ENCODE peak calls at places on chromosomes 11 and 22, in ten cellular contexts. One of them, this sample, is unnamed.
A peak's percentile ranks its signal among the peaks of the same experiment; 100 is the strongest.

GRCh38 chr11:79561496-79561895 is 120.7 kb upstream of the TENM4 start:
- DNase-seq in IMR-90: no peak
- DNase-seq in ascending aorta: no peak
- DNase-seq in A673: no peak
- DNase-seq in left ventricle myocardium inferior: no peak
- DNase-seq in adrenal gland: no peak
- DNase-seq in left lung: no peak
- DNase-seq in pancreas: no peak
- DNase-seq in fibroblast of lung: no peak
- DNase-seq in HepG2: no peak
- DNase-seq in this sample: no peak

GRCh38 chr22:49964493-49965290 is 4.1 kb downstream of the PIM3 start:
- DNase-seq in fibroblast of lung: no peak
- DNase-seq in left lung: peak; percentile 74
- DNase-seq in pancreas: peak; percentile 54
- DNase-seq in adrenal gland: no peak
- DNase-seq in ascending aorta: peak; percentile 8
- DNase-seq in A673: no peak
- DNase-seq in IMR-90: no peak
- DNase-seq in HepG2: no peak
- DNase-seq in left ventricle myocardium inferior: peak; percentile 21
- DNase-seq in this sample: no peak

GRCh38 chr22:48083502-48083901 is 1321.1 kb downstream of the TBC1D22A start:
- DNase-seq in A673: no peak
- DNase-seq in pancreas: no peak
- DNase-seq in adrenal gland: no peak
- DNase-seq in left ventricle myocardium inferior: no peak
- DNase-seq in IMR-90: no peak
- DNase-seq in HepG2: no peak
- DNase-seq in fibroblast of lung: no peak
- DNase-seq in left lung: no peak
- DNase-seq in ascending aorta: no peak
- DNase-seq in this sample: no peak

GRCh38 chr11:69131644-69132300 is 24.0 kb upstream of the SMIM38 start:
- DNase-seq in fibroblast of lung: peak; percentile 73
- DNase-seq in adrenal gland: peak; percentile 78
- DNase-seq in pancreas: peak; percentile 83
- DNase-seq in A673: peak; percentile 88
- DNase-seq in left lung: no peak
- DNase-seq in IMR-90: peak; percentile 70
- DNase-seq in HepG2: peak; percentile 80
- DNase-seq in left ventricle myocardium inferior: peak; percentile 71
- DNase-seq in ascending aorta: peak; percentile 26
- DNase-seq in this sample: peak; percentile 53

GRCh38 chr11:12293486-12293885 is 83.9 kb upstream of the PARVA start:
- DNase-seq in pancreas: no peak
- DNase-seq in fibroblast of lung: no peak
- DNase-seq in ascending aorta: no peak
- DNase-seq in HepG2: no peak
- DNase-seq in left lung: no peak
- DNase-seq in A673: no peak
- DNase-seq in left ventricle myocardium inferior: no peak
- DNase-seq in IMR-90: no peak
- DNase-seq in adrenal gland: no peak
- DNase-seq in this sample: no peak

GRCh38 chr22:23211622-23212021 is 31.3 kb downstream of the BCR start:
- DNase-seq in adrenal gland: no peak
- DNase-seq in IMR-90: no peak
- DNase-seq in pancreas: peak; percentile 21
- DNase-seq in fibroblast of lung: no peak
- DNase-seq in HepG2: no peak
- DNase-seq in ascending aorta: no peak
- DNase-seq in A673: no peak
- DNase-seq in left lung: no peak
- DNase-seq in left ventricle myocardium inferior: no peak
- DNase-seq in this sample: no peak

GRCh38 chr22:42288791-42289190 is 18.3 kb upstream of the TCF20 start:
- DNase-seq in left lung: no peak
- DNase-seq in adrenal gland: no peak
- DNase-seq in ascending aorta: no peak
- DNase-seq in pancreas: no peak
- DNase-seq in A673: no peak
- DNase-seq in HepG2: no peak
- DNase-seq in left ventricle myocardium inferior: no peak
- DNase-seq in fibroblast of lung: no peak
- DNase-seq in IMR-90: no peak
- DNase-seq in this sample: no peak

GRCh38 chr11:118699508-118700220 is 20.2 kb upstream of the TREH start:
- DNase-seq in adrenal gland: no peak
- DNase-seq in left lung: no peak
- DNase-seq in HepG2: peak; percentile 18
- DNase-seq in A673: no peak
- DNase-seq in fibroblast of lung: no peak
- DNase-seq in left ventricle myocardium inferior: no peak
- DNase-seq in ascending aorta: no peak
- DNase-seq in IMR-90: no peak
- DNase-seq in pancreas: no peak
- DNase-seq in this sample: no peak

GRCh38 chr22:44068422-44069191 is 44.5 kb downstream of the PARVB start:
- DNase-seq in adrenal gland: peak; percentile 32
- DNase-seq in A673: no peak
- DNase-seq in HepG2: no peak
- DNase-seq in IMR-90: no peak
- DNase-seq in left ventricle myocardium inferior: peak; percentile 36
- DNase-seq in fibroblast of lung: no peak
- DNase-seq in ascending aorta: peak; percentile 13
- DNase-seq in pancreas: no peak
- DNase-seq in left lung: no peak
- DNase-seq in this sample: no peak

GRCh38 chr11:20197881-20198280 is 37.6 kb upstream of the DBX1 start:
- DNase-seq in HepG2: no peak
- DNase-seq in adrenal gland: no peak
- DNase-seq in IMR-90: no peak
- DNase-seq in fibroblast of lung: no peak
- DNase-seq in pancreas: no peak
- DNase-seq in ascending aorta: no peak
- DNase-seq in left lung: no peak
- DNase-seq in A673: no peak
- DNase-seq in left ventricle myocardium inferior: no peak
- DNase-seq in this sample: no peak

GRCh38 chr22:22348127-22348814 is 103.7 kb downstream of the VPREB1 start:
- DNase-seq in pancreas: no peak
- DNase-seq in left ventricle myocardium inferior: no peak
- DNase-seq in IMR-90: no peak
- DNase-seq in A673: peak; percentile 24
- DNase-seq in left lung: no peak
- DNase-seq in adrenal gland: no peak
- DNase-seq in HepG2: peak; percentile 45
- DNase-seq in ascending aorta: no peak
- DNase-seq in fibroblast of lung: no peak
- DNase-seq in this sample: no peak

GRCh38 chr11:133157180-133157579 is 375.1 kb downstream of the OPCML start:
- DNase-seq in pancreas: no peak
- DNase-seq in left lung: no peak
- DNase-seq in ascending aorta: no peak
- DNase-seq in adrenal gland: no peak
- DNase-seq in fibroblast of lung: no peak
- DNase-seq in HepG2: no peak
- DNase-seq in A673: no peak
- DNase-seq in IMR-90: no peak
- DNase-seq in left ventricle myocardium inferior: no peak
- DNase-seq in this sample: no peak

GRCh38 chr11:76624515-76625379 is 45.8 kb downstream of the LRRC32 start:
- DNase-seq in HepG2: no peak
- DNase-seq in A673: no peak
- DNase-seq in IMR-90: no peak
- DNase-seq in adrenal gland: no peak
- DNase-seq in fibroblast of lung: no peak
- DNase-seq in ascending aorta: no peak
- DNase-seq in left lung: no peak
- DNase-seq in left ventricle myocardium inferior: no peak
- DNase-seq in pancreas: no peak
- DNase-seq in this sample: no peak

DNA sequence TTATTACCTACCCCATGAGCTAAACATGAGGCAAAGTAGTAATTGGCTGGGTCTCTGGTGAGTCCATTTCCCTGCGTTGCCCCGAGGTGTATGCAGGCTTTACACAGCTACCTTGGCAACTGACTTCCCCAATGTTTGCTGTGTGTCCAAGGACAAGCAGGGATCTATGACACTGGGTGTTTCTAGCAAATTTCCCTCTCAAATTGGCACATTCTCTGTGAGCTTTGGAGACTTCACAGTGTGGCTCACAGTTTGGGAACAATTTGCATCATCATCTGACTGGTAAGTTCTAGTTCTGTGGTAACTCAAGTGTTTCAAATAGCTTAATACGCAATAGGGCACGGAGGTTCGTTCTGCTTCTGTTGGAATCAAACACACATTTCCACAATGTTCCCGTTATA is 12.5 kb downstream of the NNMT start:
- DNase-seq in A673: no peak
- DNase-seq in left lung: no peak
- DNase-seq in HepG2: no peak
- DNase-seq in adrenal gland: no peak
- DNase-seq in fibroblast of lung: peak; percentile 62
- DNase-seq in pancreas: no peak
- DNase-seq in IMR-90: no peak
- DNase-seq in ascending aorta: no peak
- DNase-seq in left ventricle myocardium inferior: no peak
- DNase-seq in this sample: no peak
- H3K4me3 ChIP-seq in A673: no peak overlapping the region
- H3K4me3 ChIP-seq in left lung: no peak overlapping the region
- H3K4me3 ChIP-seq in HepG2: no peak overlapping the region
- H3K4me3 ChIP-seq in adrenal gland: no peak overlapping the region
- H3K4me3 ChIP-seq in fibroblast of lung: no peak overlapping the region
- H3K4me3 ChIP-seq in pancreas: no peak overlapping the region
- H3K4me3 ChIP-seq in IMR-90: no peak overlapping the region
- H3K4me3 ChIP-seq in ascending aorta: peak overlapping the region; percentile 56
- H3K4me3 ChIP-seq in left ventricle myocardium inferior: no peak overlapping the region
- H3K4me3 ChIP-seq in this sample: no peak overlapping the region

DNA sequence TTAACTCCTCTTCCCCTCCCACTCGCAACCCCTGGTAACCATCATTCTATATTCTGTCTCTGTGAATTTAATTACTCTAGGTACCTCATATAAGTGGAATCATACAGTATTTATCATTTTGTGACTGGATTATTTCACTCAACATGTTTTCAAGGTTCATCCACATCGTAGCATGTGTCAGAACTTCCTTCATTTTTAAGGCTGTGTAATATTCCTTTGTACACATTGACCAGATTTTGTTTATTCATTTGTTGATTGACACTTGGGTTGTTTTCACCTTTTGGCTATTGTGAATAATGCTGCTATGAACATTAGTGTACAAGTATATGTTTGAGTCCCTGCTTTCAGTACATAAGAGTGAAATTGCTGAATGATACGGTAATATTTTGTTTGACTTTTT is 2.7 kb upstream of the GNB1L start:
- DNase-seq in A673: no peak
- DNase-seq in HepG2: no peak
- DNase-seq in fibroblast of lung: no peak
- DNase-seq in adrenal gland: no peak
- DNase-seq in left ventricle myocardium inferior: no peak
- DNase-seq in left lung: no peak
- DNase-seq in IMR-90: no peak
- DNase-seq in ascending aorta: no peak
- DNase-seq in pancreas: no peak
- DNase-seq in this sample: no peak
- H3K36me3 ChIP-seq in A673: peaks cover 3% of the 10 kb centered on the region
- H3K36me3 ChIP-seq in HepG2: peaks cover 2% of the 10 kb centered on the region
- H3K36me3 ChIP-seq in fibroblast of lung: no peaks in the 10 kb centered on the region
- H3K36me3 ChIP-seq in adrenal gland: peaks cover under 1% of the 10 kb centered on the region
- H3K36me3 ChIP-seq in left ventricle myocardium inferior: peaks cover under 1% of the 10 kb centered on the region
- H3K36me3 ChIP-seq in left lung: no peaks in the 10 kb centered on the region
- H3K36me3 ChIP-seq in IMR-90: peaks cover under 1% of the 10 kb centered on the region
- H3K36me3 ChIP-seq in ascending aorta: no peaks in the 10 kb centered on the region
- H3K36me3 ChIP-seq in pancreas: no peaks in the 10 kb centered on the region
- H3K36me3 ChIP-seq in this sample: no peaks in the 10 kb centered on the region

GRCh38 chr11:3046190-3046589 is 11.0 kb downstream of the CARS1 start:
- DNase-seq in fibroblast of lung: no peak
- DNase-seq in HepG2: no peak
- DNase-seq in ascending aorta: no peak
- DNase-seq in left ventricle myocardium inferior: no peak
- DNase-seq in pancreas: no peak
- DNase-seq in left lung: peak; percentile 67
- DNase-seq in IMR-90: no peak
- DNase-seq in A673: no peak
- DNase-seq in adrenal gland: no peak
- DNase-seq in this sample: no peak
- TF ChIP-seq CTCF in fibroblast of lung: no peak
- TF ChIP-seq CTCF in HepG2: peak; percentile 38
- TF ChIP-seq CTCF in ascending aorta: no peak
- TF ChIP-seq CTCF in left ventricle myocardium inferior: no peak
- TF ChIP-seq CTCF in pancreas: no peak
- TF ChIP-seq CTCF in left lung: no peak
- TF ChIP-seq CTCF in IMR-90: peak; percentile 20
- TF ChIP-seq CTCF in A673: peak; percentile 32
- TF ChIP-seq CTCF in adrenal gland: no peak
- TF ChIP-seq CTCF in this sample: peak; percentile 32

DNA sequence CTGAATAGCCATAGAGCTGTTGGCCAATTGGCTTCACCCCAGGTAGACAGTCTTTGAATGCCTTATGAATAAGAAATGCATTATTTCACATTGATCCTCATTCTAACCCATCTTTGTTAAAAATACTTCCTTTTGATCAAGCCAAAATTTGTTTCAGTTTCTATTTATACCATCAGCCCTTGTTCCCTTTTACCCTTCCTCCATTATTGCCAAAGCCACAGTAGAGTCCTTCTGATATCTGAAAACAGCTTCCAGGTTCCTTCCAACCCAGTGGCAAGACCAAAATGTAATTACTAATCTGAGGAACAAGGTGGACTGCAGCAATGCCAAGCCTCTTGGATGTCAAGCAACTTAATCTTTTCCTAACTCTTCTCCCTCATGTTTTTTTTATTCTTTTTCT is 458.8 kb downstream of the BUD13 start:
- DNase-seq in A673: no peak
- DNase-seq in IMR-90: no peak
- DNase-seq in pancreas: no peak
- DNase-seq in ascending aorta: no peak
- DNase-seq in HepG2: no peak
- DNase-seq in left lung: no peak
- DNase-seq in fibroblast of lung: no peak
- DNase-seq in left ventricle myocardium inferior: no peak
- DNase-seq in adrenal gland: no peak
- DNase-seq in this sample: no peak
- H3K4me3 ChIP-seq in A673: no peak overlapping the region
- H3K4me3 ChIP-seq in IMR-90: no peak overlapping the region
- H3K4me3 ChIP-seq in pancreas: no peak overlapping the region
- H3K4me3 ChIP-seq in ascending aorta: no peak overlapping the region
- H3K4me3 ChIP-seq in HepG2: no peak overlapping the region
- H3K4me3 ChIP-seq in left lung: no peak overlapping the region
- H3K4me3 ChIP-seq in fibroblast of lung: no peak overlapping the region
- H3K4me3 ChIP-seq in left ventricle myocardium inferior: no peak overlapping the region
- H3K4me3 ChIP-seq in adrenal gland: no peak overlapping the region
- H3K4me3 ChIP-seq in this sample: no peak overlapping the region

GRCh38 chr11:46666982-46667590 is 33.3 kb downstream of the ARHGAP1 start:
- DNase-seq in adrenal gland: peak; percentile 43
- DNase-seq in IMR-90: no peak
- DNase-seq in pancreas: no peak
- DNase-seq in ascending aorta: no peak
- DNase-seq in HepG2: no peak
- DNase-seq in fibroblast of lung: no peak
- DNase-seq in left lung: no peak
- DNase-seq in A673: no peak
- DNase-seq in left ventricle myocardium inferior: no peak
- DNase-seq in this sample: no peak
- H3K36me3 ChIP-seq in adrenal gland: peaks cover 87% of the 10 kb centered on the region
- H3K36me3 ChIP-seq in IMR-90: peaks cover 55% of the 10 kb centered on the region
- H3K36me3 ChIP-seq in pancreas: peaks cover 84% of the 10 kb centered on the region
- H3K36me3 ChIP-seq in ascending aorta: peaks cover 93% of the 10 kb centered on the region
- H3K36me3 ChIP-seq in HepG2: peaks cover 87% of the 10 kb centered on the region
- H3K36me3 ChIP-seq in fibroblast of lung: peaks cover 12% of the 10 kb centered on the region
- H3K36me3 ChIP-seq in left lung: no peaks in the 10 kb centered on the region
- H3K36me3 ChIP-seq in A673: peaks cover 63% of the 10 kb centered on the region
- H3K36me3 ChIP-seq in left ventricle myocardium inferior: peaks cover 90% of the 10 kb centered on the region
- H3K36me3 ChIP-seq in this sample: no peaks in the 10 kb centered on the region

GRCh38 chr11:71120346-71120963 is 131.9 kb downstream of the SHANK2 start:
- DNase-seq in left lung: no peak
- DNase-seq in left ventricle myocardium inferior: no peak
- DNase-seq in adrenal gland: no peak
- DNase-seq in pancreas: no peak
- DNase-seq in A673: peak; percentile 21
- DNase-seq in fibroblast of lung: peak; percentile 6
- DNase-seq in IMR-90: no peak
- DNase-seq in ascending aorta: no peak
- DNase-seq in HepG2: peak; percentile 38
- DNase-seq in this sample: no peak
- TF ChIP-seq CTCF in left lung: no peak
- TF ChIP-seq CTCF in left ventricle myocardium inferior: no peak
- TF ChIP-seq CTCF in adrenal gland: no peak
- TF ChIP-seq CTCF in pancreas: peak; percentile 41
- TF ChIP-seq CTCF in A673: peak; percentile 24
- TF ChIP-seq CTCF in fibroblast of lung: no peak
- TF ChIP-seq CTCF in IMR-90: peak; percentile 24
- TF ChIP-seq CTCF in ascending aorta: no peak
- TF ChIP-seq CTCF in HepG2: peak; percentile 73
- TF ChIP-seq CTCF in this sample: peak; percentile 70